ENCODE peak calls at places on chromosomes 16 and 17, in six cellular contexts. R is breast epithelium, B is Daoy, P is uterus, F is RPMI8226, Q is A549. X is an unnamed sample.
A peak's percentile ranks its signal among the peaks of the same experiment; 100 is the strongest.

GRCh38 chr16:30430428-30430970 is 669 bp upstream of the DCTPP1 start:
- DNase-seq in R (no peak), B (peak; percentile 10), P (peak; percentile 33), F (no peak), Q (peak; percentile 13), X (no peak)

GRCh38 chr17:66348605-66349165 is 46.3 kb downstream of the PRKCA start:
- DNase-seq in R (no peak), B (peak; percentile 87), P (peak; percentile 56), F (no peak), Q (peak; percentile 69), X (peak; percentile 56)

GRCh38 chr17:66468241-66469087 is 166.1 kb downstream of the PRKCA start:
- DNase-seq in R (no peak), B (peak; percentile 39), P (no peak), F (peak; percentile 10), Q (no peak), X (no peak)

GRCh38 chr16:1069154-1069553 is 3.4 kb upstream of the SSTR5 start:
- DNase-seq in R (no peak), B (no peak), P (no peak), F (no peak), Q (no peak), X (no peak)

GRCh38 chr17:8253801-8254200 is 4.7 kb downstream of the PFAS start:
- DNase-seq in R (no peak), B (no peak), P (no peak), F (no peak), Q (no peak), X (no peak)

GRCh38 chr16:27462846-27463682 is 61.1 kb downstream of the IL21R start:
- DNase-seq in R (no peak), B (no peak), P (no peak), F (no peak), Q (no peak), X (no peak)

GRCh38 chr16:79628501-79628975 is 28.0 kb upstream of the MAF start:
- DNase-seq in R (no peak), B (peak; percentile 87), P (no peak), F (peak; percentile 88), Q (no peak), X (peak; percentile 73)

GRCh38 chr16:1789643-1790045 is 3.9 kb downstream of the IGFALS start:
- DNase-seq in R (no peak), B (peak; percentile 0), P (peak; percentile 16), F (no peak), Q (no peak), X (no peak)

GRCh38 chr16:58128721-58129096 is 472 bp downstream of the CFAP20 start:
- DNase-seq in R (no peak), B (peak; percentile 19), P (no peak), F (no peak), Q (no peak), X (no peak)

GRCh38 chr16:13110124-13110796 is 208.9 kb downstream of the SHISA9 start:
- DNase-seq in R (peak; percentile 76), B (no peak), P (no peak), F (no peak), Q (peak; percentile 39), X (peak; percentile 55)

GRCh38 chr17:45190503-45191282 is 29.0 kb downstream of the HEXIM2 start:
- DNase-seq in R (no peak), B (no peak), P (no peak), F (no peak), Q (no peak), X (no peak)

GRCh38 chr16:4372315-4372577 is 598 bp downstream of the VASN start:
- DNase-seq in R (no peak), B (no peak), P (no peak), F (no peak), Q (no peak), X (no peak)

GRCh38 chr16:84115919-84116719 is 623 bp downstream of the MBTPS1 start:
- DNase-seq in R (peak; percentile 38), B (peak; percentile 32), P (no peak), F (peak; percentile 61), Q (peak; percentile 19), X (no peak)

GRCh38 chr17:42342242-42343008 is 45.8 kb downstream of the STAT3 start:
- DNase-seq in R (no peak), B (peak; percentile 48), P (no peak), F (no peak), Q (no peak), X (peak; percentile 23)

GRCh38 chr17:57132663-57133062 is 47.6 kb downstream of the AKAP1 start:
- DNase-seq in R (no peak), B (no peak), P (no peak), F (no peak), Q (no peak), X (no peak)

GRCh38 chr17:17525956-17526355 is 29.8 kb upstream of the RASD1 start:
- DNase-seq in R (no peak), B (no peak), P (no peak), F (no peak), Q (no peak), X (no peak)

GRCh38 chr16:9261376-9261775 is 169.9 kb downstream of the HAPSTR1 start:
- DNase-seq in R (no peak), B (peak; percentile 12), P (no peak), F (no peak), Q (no peak), X (no peak)

GRCh38 chr16:68843482-68844210 is at the start of gene TANGO6:
- DNase-seq in R (peak; percentile 72), B (peak; percentile 82), P (peak; percentile 89), F (peak; percentile 93), Q (peak; percentile 74), X (no peak)

GRCh38 chr17:77471984-77472836 is 331.4 kb downstream of the SEC14L1 start:
- DNase-seq in R (peak; percentile 72), B (peak; percentile 70), P (peak; percentile 82), F (peak; percentile 79), Q (no peak), X (no peak)

GRCh38 chr16:2967721-2968161 is 1.4 kb upstream of the PAQR4 start:
- DNase-seq in R (no peak), B (no peak), P (no peak), F (no peak), Q (no peak), X (no peak)

GRCh38 chr17:45127583-45128300 is 4.6 kb downstream of the PLCD3 start:
- DNase-seq in R (peak; percentile 62), B (no peak), P (peak; percentile 67), F (no peak), Q (no peak), X (no peak)

GRCh38 chr16:51034481-51035109 is 116.5 kb downstream of the SALL1 start:
- DNase-seq in R (no peak), B (no peak), P (no peak), F (peak; percentile 65), Q (no peak), X (no peak)

GRCh38 chr16:66352304-66352703 is 14.2 kb upstream of the CDH5 start:
- DNase-seq in R (no peak), B (no peak), P (no peak), F (no peak), Q (no peak), X (no peak)

GRCh38 chr17:37671813-37672544 is 28.7 kb upstream of the DDX52 start:
- DNase-seq in R (no peak), B (peak; percentile 33), P (no peak), F (no peak), Q (peak; percentile 83), X (peak; percentile 74)

GRCh38 chr16:31076319-31076718 is 2.1 kb downstream of the ZNF646 start:
- DNase-seq in R (no peak), B (no peak), P (no peak), F (no peak), Q (no peak), X (no peak)